ENCODE peak calls at places on chromosomes 4 and X, in four cellular contexts. B is Jurkat, Clone E6-1; V is GM23248; X is fibroblast of gingiva. Y is an unnamed sample.

GRCh38 chr4:10175626-10176025 is 59.0 kb upstream of the WDR1 start:
- DNase-seq in B (no peak), V (no peak), X (no peak), Y (peak; percentile 20)

GRCh38 chr4:173167793-173168395 is 717 bp upstream of the GALNT7 start:
- DNase-seq in B (peak; percentile 59), V (peak; percentile 57), X (peak; percentile 6), Y (peak; percentile 51)

GRCh38 chrX:397575-397974 is 10.9 kb upstream of the PPP2R3B start:
- DNase-seq in B (no peak), V (no peak), X (peak; percentile 50), Y (peak; percentile 95)

GRCh38 chrX:65516756-65517155 is 17.8 kb downstream of the LAS1L start:
- DNase-seq in B (no peak), V (no peak), X (no peak), Y (no peak)

GRCh38 chrX:8663325-8663724 is 68.6 kb downstream of the ANOS1 start:
- DNase-seq in B (no peak), V (no peak), X (no peak), Y (no peak)

GRCh38 chr4:147578057-147578476 is 39.1 kb upstream of the TMEM184C start:
- DNase-seq in B (no peak), V (peak; percentile 59), X (peak; percentile 99), Y (peak; percentile 97)

GRCh38 chrX:72392816-72393800 is 87.4 kb upstream of the CITED1 start:
- DNase-seq in B (no peak), V (no peak), X (peak; percentile 53), Y (no peak)

GRCh38 chrX:107700317-107700774 is 72.0 kb downstream of the PRPS1 start:
- DNase-seq in B (no peak), V (peak; percentile 55), X (peak; percentile 85), Y (peak; percentile 93)

GRCh38 chrX:131366387-131366786 is 77.3 kb upstream of the IGSF1 start:
- DNase-seq in B (no peak), V (no peak), X (no peak), Y (peak; percentile 9)

GRCh38 chr4:71417150-71417549 is 78.3 kb downstream of the SLC4A4 start:
- DNase-seq in B (no peak), V (no peak), X (no peak), Y (no peak)

GRCh38 chrX:34655496-34656258 is 1.4 kb downstream of the TMEM47 start:
- DNase-seq in B (no peak), V (peak; percentile 39), X (no peak), Y (peak; percentile 36)

GRCh38 chrX:25015486-25016360 is at the start of gene ARX:
- DNase-seq in B (no peak), V (peak; percentile 65), X (no peak), Y (peak; percentile 48)

GRCh38 chrX:96183843-96184242 is 500.8 kb upstream of the DIAPH2 start:
- DNase-seq in B (no peak), V (peak; percentile 14), X (peak; percentile 1), Y (peak; percentile 1)

GRCh38 chr4:23260510-23260909 is 567.8 kb downstream of the GBA3 start:
- DNase-seq in B (no peak), V (no peak), X (no peak), Y (no peak)

GRCh38 chr4:4922441-4922840 is 63.0 kb downstream of the MSX1 start:
- DNase-seq in B (no peak), V (no peak), X (no peak), Y (no peak)

GRCh38 chrX:12965390-12965940 is 9.4 kb upstream of the TMSB4X start:
- DNase-seq in B (no peak), V (no peak), X (no peak), Y (no peak)

GRCh38 chr4:73451978-73452747 is 16.1 kb downstream of the AFP start:
- DNase-seq in B (no peak), V (peak; percentile 42), X (no peak), Y (no peak)

GRCh38 chr4:1075809-1076524 is 37.4 kb downstream of the RNF212 start:
- DNase-seq in B (no peak), V (no peak), X (no peak), Y (no peak)

GRCh38 chr4:75895744-75896314 is 6.4 kb downstream of the PPEF2 start:
- DNase-seq in B (peak; percentile 30), V (peak; percentile 21), X (peak; percentile 8), Y (peak; percentile 16)

GRCh38 chr4:7759221-7759620 is 180.4 kb downstream of the AFAP1 start:
- DNase-seq in B (peak; percentile 66), V (no peak), X (no peak), Y (no peak)

GRCh38 chr4:184587746-184588145 is 61.5 kb downstream of the CASP3 start:
- DNase-seq in B (no peak), V (no peak), X (no peak), Y (no peak)

GRCh38 chr4:168569909-168570276 is 73.0 kb downstream of the PALLD start:
- DNase-seq in B (no peak), V (peak; percentile 22), X (no peak), Y (no peak)

GRCh38 chr4:65968873-65969272 is 298.6 kb upstream of the EPHA5 start:
- DNase-seq in B (no peak), V (no peak), X (no peak), Y (peak; percentile 37)

GRCh38 chr4:139711461-139711860 is 45.8 kb downstream of the MGST2 start:
- DNase-seq in B (no peak), V (no peak), X (no peak), Y (no peak)

GRCh38 chr4:152690706-152691651 is 11.2 kb upstream of the TMEM154 start:
- DNase-seq in B (no peak), V (peak; percentile 26), X (no peak), Y (peak; percentile 38)

GRCh38 chrX:54178100-54178940 is 4.7 kb downstream of the FAM120C start:
- DNase-seq in B (no peak), V (peak; percentile 80), X (peak; percentile 82), Y (peak; percentile 85)

GRCh38 chr4:61379406-61379805 is 179.3 kb downstream of the ADGRL3 start:
- DNase-seq in B (no peak), V (no peak), X (no peak), Y (no peak)

GRCh38 chr4:2042207-2042946 is 16.8 kb upstream of the NAT8L start:
- DNase-seq in B (no peak), V (peak; percentile 59), X (no peak), Y (no peak)

GRCh38 chrX:153669174-153669890 is 4.3 kb downstream of the PNCK start:
- DNase-seq in B (peak; percentile 20), V (peak; percentile 41), X (no peak), Y (no peak)

GRCh38 chr4:84750260-84750955 is 167.5 kb downstream of the CDS1 start:
- DNase-seq in B (peak; percentile 39), V (peak; percentile 67), X (peak; percentile 40), Y (peak; percentile 56)

GRCh38 chrX:150543230-150544155 is 24.9 kb upstream of the MTM1 start:
- DNase-seq in B (no peak), V (no peak), X (no peak), Y (no peak)

GRCh38 chr4:52566136-52567031 is 92.7 kb downstream of the USP46 start:
- DNase-seq in B (no peak), V (peak; percentile 67), X (no peak), Y (no peak)

GRCh38 chrX:129549124-129549523 is 9.1 kb downstream of the OCRL start:
- DNase-seq in B (no peak), V (no peak), X (no peak), Y (no peak)

GRCh38 chr4:123361195-123361861 is 35.3 kb upstream of the SPRY1 start:
- DNase-seq in B (no peak), V (peak; percentile 71), X (peak; percentile 92), Y (peak; percentile 87)